ENCODE peak calls at places on chromosomes 2 and 18, in six cellular contexts. One of them, this sample, is unnamed.

GRCh38 chr2:47091118-47091517 is 64.0 kb downstream of the STPG4 start:
- DNase-seq in activated naive CD4-positive, alpha-beta T cell treated with Interleukin-2 at 50 U/mL for 16 hours: no peak
- DNase-seq in stimulated activated CD4-positive, alpha-beta T cell treated with anti-CD3 and anti-CD28 coated beads, Interleukin-1b, Interleukin-23, amount 100 ng/mL, for 4 hours: no peak
- DNase-seq in activated T-cell treated with anti-CD3 and anti-CD28 coated beads, Interleukin-2, amount 50 U/mL, for 1 hour: no peak
- DNase-seq in neural crest cell: no peak
- DNase-seq in NCI-H2029: no peak
- DNase-seq in this sample: no peak

GRCh38 chr2:240469239-240469636 is 33.8 kb downstream of the GPC1 start:
- DNase-seq in activated naive CD4-positive, alpha-beta T cell treated with Interleukin-2 at 50 U/mL for 16 hours: peak; percentile 0
- DNase-seq in stimulated activated CD4-positive, alpha-beta T cell treated with anti-CD3 and anti-CD28 coated beads, Interleukin-1b, Interleukin-23, amount 100 ng/mL, for 4 hours: no peak
- DNase-seq in activated T-cell treated with anti-CD3 and anti-CD28 coated beads, Interleukin-2, amount 50 U/mL, for 1 hour: peak; percentile 11
- DNase-seq in neural crest cell: peak; percentile 3
- DNase-seq in NCI-H2029: no peak
- DNase-seq in this sample: peak; percentile 33

GRCh38 chr2:237280235-237280634 is 133.7 kb downstream of the COL6A3 start:
- DNase-seq in activated naive CD4-positive, alpha-beta T cell treated with Interleukin-2 at 50 U/mL for 16 hours: no peak
- DNase-seq in stimulated activated CD4-positive, alpha-beta T cell treated with anti-CD3 and anti-CD28 coated beads, Interleukin-1b, Interleukin-23, amount 100 ng/mL, for 4 hours: no peak
- DNase-seq in activated T-cell treated with anti-CD3 and anti-CD28 coated beads, Interleukin-2, amount 50 U/mL, for 1 hour: no peak
- DNase-seq in neural crest cell: no peak
- DNase-seq in NCI-H2029: no peak
- DNase-seq in this sample: no peak

GRCh38 chr18:3704556-3705162 is 254.7 kb downstream of the TGIF1 start:
- DNase-seq in activated naive CD4-positive, alpha-beta T cell treated with Interleukin-2 at 50 U/mL for 16 hours: no peak
- DNase-seq in stimulated activated CD4-positive, alpha-beta T cell treated with anti-CD3 and anti-CD28 coated beads, Interleukin-1b, Interleukin-23, amount 100 ng/mL, for 4 hours: no peak
- DNase-seq in activated T-cell treated with anti-CD3 and anti-CD28 coated beads, Interleukin-2, amount 50 U/mL, for 1 hour: no peak
- DNase-seq in neural crest cell: no peak
- DNase-seq in NCI-H2029: no peak
- DNase-seq in this sample: no peak

GRCh38 chr2:111628221-111628620 is 255.8 kb downstream of the ANAPC1 start:
- DNase-seq in activated naive CD4-positive, alpha-beta T cell treated with Interleukin-2 at 50 U/mL for 16 hours: no peak
- DNase-seq in stimulated activated CD4-positive, alpha-beta T cell treated with anti-CD3 and anti-CD28 coated beads, Interleukin-1b, Interleukin-23, amount 100 ng/mL, for 4 hours: no peak
- DNase-seq in activated T-cell treated with anti-CD3 and anti-CD28 coated beads, Interleukin-2, amount 50 U/mL, for 1 hour: no peak
- DNase-seq in neural crest cell: no peak
- DNase-seq in NCI-H2029: no peak
- DNase-seq in this sample: no peak

GRCh38 chr18:74081966-74082365 is 65.7 kb downstream of the FBXO15 start:
- DNase-seq in activated naive CD4-positive, alpha-beta T cell treated with Interleukin-2 at 50 U/mL for 16 hours: no peak
- DNase-seq in stimulated activated CD4-positive, alpha-beta T cell treated with anti-CD3 and anti-CD28 coated beads, Interleukin-1b, Interleukin-23, amount 100 ng/mL, for 4 hours: no peak
- DNase-seq in activated T-cell treated with anti-CD3 and anti-CD28 coated beads, Interleukin-2, amount 50 U/mL, for 1 hour: no peak
- DNase-seq in neural crest cell: no peak
- DNase-seq in NCI-H2029: no peak
- DNase-seq in this sample: no peak

GRCh38 chr2:97953867-97954266 is 41.9 kb downstream of the TMEM131 start:
- DNase-seq in activated naive CD4-positive, alpha-beta T cell treated with Interleukin-2 at 50 U/mL for 16 hours: no peak
- DNase-seq in stimulated activated CD4-positive, alpha-beta T cell treated with anti-CD3 and anti-CD28 coated beads, Interleukin-1b, Interleukin-23, amount 100 ng/mL, for 4 hours: no peak
- DNase-seq in activated T-cell treated with anti-CD3 and anti-CD28 coated beads, Interleukin-2, amount 50 U/mL, for 1 hour: no peak
- DNase-seq in neural crest cell: no peak
- DNase-seq in NCI-H2029: no peak
- DNase-seq in this sample: no peak

GRCh38 chr2:128420776-128421175 is 102.1 kb upstream of the HS6ST1 start:
- DNase-seq in activated naive CD4-positive, alpha-beta T cell treated with Interleukin-2 at 50 U/mL for 16 hours: no peak
- DNase-seq in stimulated activated CD4-positive, alpha-beta T cell treated with anti-CD3 and anti-CD28 coated beads, Interleukin-1b, Interleukin-23, amount 100 ng/mL, for 4 hours: no peak
- DNase-seq in activated T-cell treated with anti-CD3 and anti-CD28 coated beads, Interleukin-2, amount 50 U/mL, for 1 hour: no peak
- DNase-seq in neural crest cell: no peak
- DNase-seq in NCI-H2029: no peak
- DNase-seq in this sample: peak; percentile 16

GRCh38 chr2:209685340-209685739 is 86.3 kb upstream of the UNC80 start:
- DNase-seq in activated naive CD4-positive, alpha-beta T cell treated with Interleukin-2 at 50 U/mL for 16 hours: no peak
- DNase-seq in stimulated activated CD4-positive, alpha-beta T cell treated with anti-CD3 and anti-CD28 coated beads, Interleukin-1b, Interleukin-23, amount 100 ng/mL, for 4 hours: no peak
- DNase-seq in activated T-cell treated with anti-CD3 and anti-CD28 coated beads, Interleukin-2, amount 50 U/mL, for 1 hour: no peak
- DNase-seq in neural crest cell: no peak
- DNase-seq in NCI-H2029: no peak
- DNase-seq in this sample: no peak

GRCh38 chr18:48330016-48330991 is 78.9 kb downstream of the ZBTB7C start:
- DNase-seq in activated naive CD4-positive, alpha-beta T cell treated with Interleukin-2 at 50 U/mL for 16 hours: no peak
- DNase-seq in stimulated activated CD4-positive, alpha-beta T cell treated with anti-CD3 and anti-CD28 coated beads, Interleukin-1b, Interleukin-23, amount 100 ng/mL, for 4 hours: no peak
- DNase-seq in activated T-cell treated with anti-CD3 and anti-CD28 coated beads, Interleukin-2, amount 50 U/mL, for 1 hour: no peak
- DNase-seq in neural crest cell: no peak
- DNase-seq in NCI-H2029: no peak
- DNase-seq in this sample: no peak

GRCh38 chr2:20578895-20579825 is 71.7 kb downstream of the HS1BP3 start:
- DNase-seq in activated naive CD4-positive, alpha-beta T cell treated with Interleukin-2 at 50 U/mL for 16 hours: no peak
- DNase-seq in stimulated activated CD4-positive, alpha-beta T cell treated with anti-CD3 and anti-CD28 coated beads, Interleukin-1b, Interleukin-23, amount 100 ng/mL, for 4 hours: no peak
- DNase-seq in activated T-cell treated with anti-CD3 and anti-CD28 coated beads, Interleukin-2, amount 50 U/mL, for 1 hour: no peak
- DNase-seq in neural crest cell: peak; percentile 52
- DNase-seq in NCI-H2029: peak; percentile 77
- DNase-seq in this sample: peak; percentile 42

GRCh38 chr2:216555274-216555673 is 56.6 kb downstream of the RPL37A start:
- DNase-seq in activated naive CD4-positive, alpha-beta T cell treated with Interleukin-2 at 50 U/mL for 16 hours: no peak
- DNase-seq in stimulated activated CD4-positive, alpha-beta T cell treated with anti-CD3 and anti-CD28 coated beads, Interleukin-1b, Interleukin-23, amount 100 ng/mL, for 4 hours: no peak
- DNase-seq in activated T-cell treated with anti-CD3 and anti-CD28 coated beads, Interleukin-2, amount 50 U/mL, for 1 hour: no peak
- DNase-seq in neural crest cell: no peak
- DNase-seq in NCI-H2029: peak; percentile 80
- DNase-seq in this sample: peak; percentile 48

GRCh38 chr2:28435796-28436425 is 43.3 kb downstream of the FOSL2 start:
- DNase-seq in activated naive CD4-positive, alpha-beta T cell treated with Interleukin-2 at 50 U/mL for 16 hours: no peak
- DNase-seq in stimulated activated CD4-positive, alpha-beta T cell treated with anti-CD3 and anti-CD28 coated beads, Interleukin-1b, Interleukin-23, amount 100 ng/mL, for 4 hours: no peak
- DNase-seq in activated T-cell treated with anti-CD3 and anti-CD28 coated beads, Interleukin-2, amount 50 U/mL, for 1 hour: no peak
- DNase-seq in neural crest cell: no peak
- DNase-seq in NCI-H2029: no peak
- DNase-seq in this sample: peak; percentile 22

GRCh38 chr2:71669628-71670429 is 216.5 kb downstream of the DYSF start:
- DNase-seq in activated naive CD4-positive, alpha-beta T cell treated with Interleukin-2 at 50 U/mL for 16 hours: no peak
- DNase-seq in stimulated activated CD4-positive, alpha-beta T cell treated with anti-CD3 and anti-CD28 coated beads, Interleukin-1b, Interleukin-23, amount 100 ng/mL, for 4 hours: no peak
- DNase-seq in activated T-cell treated with anti-CD3 and anti-CD28 coated beads, Interleukin-2, amount 50 U/mL, for 1 hour: no peak
- DNase-seq in neural crest cell: no peak
- DNase-seq in NCI-H2029: no peak
- DNase-seq in this sample: no peak

GRCh38 chr2:183248866-183249567 is 124.8 kb downstream of the NUP35 start:
- DNase-seq in activated naive CD4-positive, alpha-beta T cell treated with Interleukin-2 at 50 U/mL for 16 hours: no peak
- DNase-seq in stimulated activated CD4-positive, alpha-beta T cell treated with anti-CD3 and anti-CD28 coated beads, Interleukin-1b, Interleukin-23, amount 100 ng/mL, for 4 hours: no peak
- DNase-seq in activated T-cell treated with anti-CD3 and anti-CD28 coated beads, Interleukin-2, amount 50 U/mL, for 1 hour: no peak
- DNase-seq in neural crest cell: no peak
- DNase-seq in NCI-H2029: no peak
- DNase-seq in this sample: no peak

GRCh38 chr18:23178661-23179081 is 43.4 kb downstream of the CABLES1 start:
- DNase-seq in activated naive CD4-positive, alpha-beta T cell treated with Interleukin-2 at 50 U/mL for 16 hours: no peak
- DNase-seq in stimulated activated CD4-positive, alpha-beta T cell treated with anti-CD3 and anti-CD28 coated beads, Interleukin-1b, Interleukin-23, amount 100 ng/mL, for 4 hours: no peak
- DNase-seq in activated T-cell treated with anti-CD3 and anti-CD28 coated beads, Interleukin-2, amount 50 U/mL, for 1 hour: no peak
- DNase-seq in neural crest cell: no peak
- DNase-seq in NCI-H2029: peak; percentile 69
- DNase-seq in this sample: no peak

GRCh38 chr2:152497481-152498052 is 162.6 kb downstream of the FMNL2 start:
- DNase-seq in activated naive CD4-positive, alpha-beta T cell treated with Interleukin-2 at 50 U/mL for 16 hours: no peak
- DNase-seq in stimulated activated CD4-positive, alpha-beta T cell treated with anti-CD3 and anti-CD28 coated beads, Interleukin-1b, Interleukin-23, amount 100 ng/mL, for 4 hours: no peak
- DNase-seq in activated T-cell treated with anti-CD3 and anti-CD28 coated beads, Interleukin-2, amount 50 U/mL, for 1 hour: no peak
- DNase-seq in neural crest cell: no peak
- DNase-seq in NCI-H2029: peak; percentile 70
- DNase-seq in this sample: no peak

GRCh38 chr2:194333091-194333490 is 1323.9 kb upstream of the SLC39A10 start:
- DNase-seq in activated naive CD4-positive, alpha-beta T cell treated with Interleukin-2 at 50 U/mL for 16 hours: no peak
- DNase-seq in stimulated activated CD4-positive, alpha-beta T cell treated with anti-CD3 and anti-CD28 coated beads, Interleukin-1b, Interleukin-23, amount 100 ng/mL, for 4 hours: no peak
- DNase-seq in activated T-cell treated with anti-CD3 and anti-CD28 coated beads, Interleukin-2, amount 50 U/mL, for 1 hour: no peak
- DNase-seq in neural crest cell: no peak
- DNase-seq in NCI-H2029: no peak
- DNase-seq in this sample: no peak

GRCh38 chr18:40058811-40059570 is 1896.0 kb upstream of the PIK3C3 start:
- DNase-seq in activated naive CD4-positive, alpha-beta T cell treated with Interleukin-2 at 50 U/mL for 16 hours: no peak
- DNase-seq in stimulated activated CD4-positive, alpha-beta T cell treated with anti-CD3 and anti-CD28 coated beads, Interleukin-1b, Interleukin-23, amount 100 ng/mL, for 4 hours: no peak
- DNase-seq in activated T-cell treated with anti-CD3 and anti-CD28 coated beads, Interleukin-2, amount 50 U/mL, for 1 hour: no peak
- DNase-seq in neural crest cell: no peak
- DNase-seq in NCI-H2029: no peak
- DNase-seq in this sample: no peak

GRCh38 chr18:77366725-77367641 is 117.3 kb downstream of the GALR1 start:
- DNase-seq in activated naive CD4-positive, alpha-beta T cell treated with Interleukin-2 at 50 U/mL for 16 hours: no peak
- DNase-seq in stimulated activated CD4-positive, alpha-beta T cell treated with anti-CD3 and anti-CD28 coated beads, Interleukin-1b, Interleukin-23, amount 100 ng/mL, for 4 hours: no peak
- DNase-seq in activated T-cell treated with anti-CD3 and anti-CD28 coated beads, Interleukin-2, amount 50 U/mL, for 1 hour: no peak
- DNase-seq in neural crest cell: peak; percentile 8
- DNase-seq in NCI-H2029: no peak
- DNase-seq in this sample: no peak

GRCh38 chr18:60391571-60392226 is 19.1 kb upstream of the MC4R start:
- DNase-seq in activated naive CD4-positive, alpha-beta T cell treated with Interleukin-2 at 50 U/mL for 16 hours: no peak
- DNase-seq in stimulated activated CD4-positive, alpha-beta T cell treated with anti-CD3 and anti-CD28 coated beads, Interleukin-1b, Interleukin-23, amount 100 ng/mL, for 4 hours: no peak
- DNase-seq in activated T-cell treated with anti-CD3 and anti-CD28 coated beads, Interleukin-2, amount 50 U/mL, for 1 hour: no peak
- DNase-seq in neural crest cell: no peak
- DNase-seq in NCI-H2029: no peak
- DNase-seq in this sample: no peak

GRCh38 chr2:222239945-222240675 is 58.7 kb downstream of the PAX3 start:
- DNase-seq in activated naive CD4-positive, alpha-beta T cell treated with Interleukin-2 at 50 U/mL for 16 hours: no peak
- DNase-seq in stimulated activated CD4-positive, alpha-beta T cell treated with anti-CD3 and anti-CD28 coated beads, Interleukin-1b, Interleukin-23, amount 100 ng/mL, for 4 hours: no peak
- DNase-seq in activated T-cell treated with anti-CD3 and anti-CD28 coated beads, Interleukin-2, amount 50 U/mL, for 1 hour: no peak
- DNase-seq in neural crest cell: no peak
- DNase-seq in NCI-H2029: no peak
- DNase-seq in this sample: no peak

GRCh38 chr2:238141541-238142318 is 3.3 kb downstream of the KLHL30 start:
- DNase-seq in activated naive CD4-positive, alpha-beta T cell treated with Interleukin-2 at 50 U/mL for 16 hours: no peak
- DNase-seq in stimulated activated CD4-positive, alpha-beta T cell treated with anti-CD3 and anti-CD28 coated beads, Interleukin-1b, Interleukin-23, amount 100 ng/mL, for 4 hours: no peak
- DNase-seq in activated T-cell treated with anti-CD3 and anti-CD28 coated beads, Interleukin-2, amount 50 U/mL, for 1 hour: no peak
- DNase-seq in neural crest cell: no peak
- DNase-seq in NCI-H2029: peak; percentile 35
- DNase-seq in this sample: peak; percentile 76

GRCh38 chr2:72293620-72294019 is 146.0 kb upstream of the CYP26B1 start:
- DNase-seq in activated naive CD4-positive, alpha-beta T cell treated with Interleukin-2 at 50 U/mL for 16 hours: no peak
- DNase-seq in stimulated activated CD4-positive, alpha-beta T cell treated with anti-CD3 and anti-CD28 coated beads, Interleukin-1b, Interleukin-23, amount 100 ng/mL, for 4 hours: no peak
- DNase-seq in activated T-cell treated with anti-CD3 and anti-CD28 coated beads, Interleukin-2, amount 50 U/mL, for 1 hour: no peak
- DNase-seq in neural crest cell: no peak
- DNase-seq in NCI-H2029: no peak
- DNase-seq in this sample: no peak

GRCh38 chr2:150485114-150485870 is 2.2 kb downstream of the RND3 start:
- DNase-seq in activated naive CD4-positive, alpha-beta T cell treated with Interleukin-2 at 50 U/mL for 16 hours: no peak
- DNase-seq in stimulated activated CD4-positive, alpha-beta T cell treated with anti-CD3 and anti-CD28 coated beads, Interleukin-1b, Interleukin-23, amount 100 ng/mL, for 4 hours: no peak
- DNase-seq in activated T-cell treated with anti-CD3 and anti-CD28 coated beads, Interleukin-2, amount 50 U/mL, for 1 hour: no peak
- DNase-seq in neural crest cell: peak; percentile 54
- DNase-seq in NCI-H2029: peak; percentile 56
- DNase-seq in this sample: no peak

GRCh38 chr18:7577706-7578105 is 10.6 kb downstream of the PTPRM start:
- DNase-seq in activated naive CD4-positive, alpha-beta T cell treated with Interleukin-2 at 50 U/mL for 16 hours: no peak
- DNase-seq in stimulated activated CD4-positive, alpha-beta T cell treated with anti-CD3 and anti-CD28 coated beads, Interleukin-1b, Interleukin-23, amount 100 ng/mL, for 4 hours: no peak
- DNase-seq in activated T-cell treated with anti-CD3 and anti-CD28 coated beads, Interleukin-2, amount 50 U/mL, for 1 hour: no peak
- DNase-seq in neural crest cell: no peak
- DNase-seq in NCI-H2029: no peak
- DNase-seq in this sample: no peak

GRCh38 chr2:205613970-205614559 is 68.2 kb upstream of the NRP2 start:
- DNase-seq in activated naive CD4-positive, alpha-beta T cell treated with Interleukin-2 at 50 U/mL for 16 hours: no peak
- DNase-seq in stimulated activated CD4-positive, alpha-beta T cell treated with anti-CD3 and anti-CD28 coated beads, Interleukin-1b, Interleukin-23, amount 100 ng/mL, for 4 hours: no peak
- DNase-seq in activated T-cell treated with anti-CD3 and anti-CD28 coated beads, Interleukin-2, amount 50 U/mL, for 1 hour: no peak
- DNase-seq in neural crest cell: no peak
- DNase-seq in NCI-H2029: no peak
- DNase-seq in this sample: no peak

GRCh38 chr2:161625314-161625919 is 1.2 kb downstream of the SLC4A10 start:
- DNase-seq in activated naive CD4-positive, alpha-beta T cell treated with Interleukin-2 at 50 U/mL for 16 hours: peak; percentile 2
- DNase-seq in stimulated activated CD4-positive, alpha-beta T cell treated with anti-CD3 and anti-CD28 coated beads, Interleukin-1b, Interleukin-23, amount 100 ng/mL, for 4 hours: no peak
- DNase-seq in activated T-cell treated with anti-CD3 and anti-CD28 coated beads, Interleukin-2, amount 50 U/mL, for 1 hour: no peak
- DNase-seq in neural crest cell: peak; percentile 9
- DNase-seq in NCI-H2029: no peak
- DNase-seq in this sample: no peak

GRCh38 chr2:232979871-232980461 is 33.1 kb downstream of the NGEF start:
- DNase-seq in activated naive CD4-positive, alpha-beta T cell treated with Interleukin-2 at 50 U/mL for 16 hours: no peak
- DNase-seq in stimulated activated CD4-positive, alpha-beta T cell treated with anti-CD3 and anti-CD28 coated beads, Interleukin-1b, Interleukin-23, amount 100 ng/mL, for 4 hours: no peak
- DNase-seq in activated T-cell treated with anti-CD3 and anti-CD28 coated beads, Interleukin-2, amount 50 U/mL, for 1 hour: no peak
- DNase-seq in neural crest cell: no peak
- DNase-seq in NCI-H2029: no peak
- DNase-seq in this sample: no peak

GRCh38 chr18:10124557-10124956 is 210.7 kb downstream of the VAPA start:
- DNase-seq in activated naive CD4-positive, alpha-beta T cell treated with Interleukin-2 at 50 U/mL for 16 hours: no peak
- DNase-seq in stimulated activated CD4-positive, alpha-beta T cell treated with anti-CD3 and anti-CD28 coated beads, Interleukin-1b, Interleukin-23, amount 100 ng/mL, for 4 hours: no peak
- DNase-seq in activated T-cell treated with anti-CD3 and anti-CD28 coated beads, Interleukin-2, amount 50 U/mL, for 1 hour: no peak
- DNase-seq in neural crest cell: no peak
- DNase-seq in NCI-H2029: no peak
- DNase-seq in this sample: no peak